ENCODE peak calls at places on chromosome 5, in ten cellular contexts. U is upper lobe of right lung; B is Caco-2; K is left ventricle myocardium inferior; X is hepatocyte; C is CD4-positive, alpha-beta memory T cell; I is tibial nerve; N is K562; M is RWPE2; Z is fibroblast of lung. W is an unnamed sample.

GRCh38 chr5:1914471-1914870 is 31.7 kb upstream of the IRX4 start:
- DNase-seq in U (no peak), B (no peak), K (no peak), X (no peak), C (no peak), I (no peak), N (no peak), M (peak; percentile 25), Z (no peak), W (no peak)

GRCh38 chr5:150596826-150597225 is 43.6 kb upstream of the SYNPO start:
- DNase-seq in U (no peak), B (no peak), K (peak; percentile 7), X (no peak), C (no peak), I (no peak), N (no peak), M (no peak), Z (no peak), W (no peak)

GRCh38 chr5:132506094-132506692 is 15.6 kb upstream of the IRF1 start:
- DNase-seq in U (no peak), B (peak; percentile 46), K (no peak), X (peak; percentile 68), C (no peak), I (no peak), N (peak; percentile 74), M (no peak), Z (peak; percentile 96), W (peak; percentile 51)

GRCh38 chr5:72070519-72070918 is 36.8 kb upstream of the MAP1B start:
- DNase-seq in U (no peak), B (no peak), K (no peak), X (no peak), C (no peak), I (no peak), N (no peak), M (no peak), Z (no peak), W (no peak)

GRCh38 chr5:168324864-168325615 is 33.6 kb downstream of the WWC1 start:
- DNase-seq in U (no peak), B (peak; percentile 56), K (no peak), X (no peak), C (no peak), I (no peak), N (no peak), M (peak; percentile 88), Z (peak; percentile 57), W (no peak)

GRCh38 chr5:1526151-1526631 is 2.4 kb upstream of the LPCAT1 start:
- DNase-seq in U (peak; percentile 53), B (no peak), K (no peak), X (no peak), C (no peak), I (peak; percentile 10), N (no peak), M (peak; percentile 75), Z (no peak), W (no peak)

GRCh38 chr5:157213527-157214243 is 33.0 kb downstream of the ITK start:
- DNase-seq in U (no peak), B (no peak), K (no peak), X (no peak), C (no peak), I (no peak), N (no peak), M (no peak), Z (no peak), W (no peak)

GRCh38 chr5:76808142-76808691 is 10.6 kb upstream of the F2RL1 start:
- DNase-seq in U (no peak), B (no peak), K (no peak), X (no peak), C (no peak), I (no peak), N (no peak), M (no peak), Z (no peak), W (no peak)

DNA sequence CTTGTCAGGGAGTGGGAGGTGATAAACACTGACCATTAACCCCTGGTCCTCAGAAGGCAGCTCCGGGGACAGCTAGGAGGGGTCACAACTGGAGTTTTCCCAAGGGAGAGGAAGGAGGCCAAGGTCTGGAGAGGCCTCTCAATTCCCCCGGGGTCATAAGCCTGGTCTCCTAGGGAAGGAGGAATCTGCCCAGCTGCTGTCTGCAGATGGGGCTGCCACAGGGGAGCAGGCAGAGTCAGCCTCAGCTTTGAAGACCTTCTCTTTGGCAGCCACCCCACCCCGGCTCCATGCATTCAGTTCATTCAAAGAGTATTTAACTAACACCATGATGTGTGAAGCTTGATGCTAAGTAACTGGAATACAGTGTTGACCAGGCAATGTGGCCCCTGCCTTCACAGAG is 74.6 kb upstream of the HSPA9 start:
- DNase-seq in U (no peak), B (no peak), K (no peak), X (no peak), C (no peak), I (no peak), N (no peak), M (no peak), Z (no peak), W (no peak)
- H3K4me1 ChIP-seq in U (no peaks in the 10 kb centered on the region), B (peaks cover 22% of the 10 kb centered on the region), K (peaks cover 29% of the 10 kb centered on the region), X (peaks cover 17% of the 10 kb centered on the region), C (peaks cover 17% of the 10 kb centered on the region), I (no peaks in the 10 kb centered on the region), N (no peaks in the 10 kb centered on the region), M (no peaks in the 10 kb centered on the region), Z (peaks cover 2% of the 10 kb centered on the region), W (peaks cover 15% of the 10 kb centered on the region)

GRCh38 chr5:139665626-139666025 is 17.5 kb downstream of the CXXC5 start:
- DNase-seq in U (peak; percentile 63), B (no peak), K (no peak), X (no peak), C (no peak), I (no peak), N (no peak), M (no peak), Z (no peak), W (no peak)

GRCh38 chr5:139663207-139663606 is 15.1 kb downstream of the CXXC5 start:
- DNase-seq in U (no peak), B (no peak), K (no peak), X (no peak), C (no peak), I (no peak), N (no peak), M (no peak), Z (no peak), W (no peak)

GRCh38 chr5:139664273-139664693 is 16.1 kb downstream of the CXXC5 start:
- DNase-seq in U (peak; percentile 89), B (no peak), K (no peak), X (no peak), C (no peak), I (no peak), N (no peak), M (no peak), Z (no peak), W (no peak)

GRCh38 chr5:139663752-139664151 is 15.6 kb downstream of the CXXC5 start:
- DNase-seq in U (peak; percentile 64), B (no peak), K (no peak), X (no peak), C (no peak), I (no peak), N (no peak), M (no peak), Z (no peak), W (no peak)

DNA sequence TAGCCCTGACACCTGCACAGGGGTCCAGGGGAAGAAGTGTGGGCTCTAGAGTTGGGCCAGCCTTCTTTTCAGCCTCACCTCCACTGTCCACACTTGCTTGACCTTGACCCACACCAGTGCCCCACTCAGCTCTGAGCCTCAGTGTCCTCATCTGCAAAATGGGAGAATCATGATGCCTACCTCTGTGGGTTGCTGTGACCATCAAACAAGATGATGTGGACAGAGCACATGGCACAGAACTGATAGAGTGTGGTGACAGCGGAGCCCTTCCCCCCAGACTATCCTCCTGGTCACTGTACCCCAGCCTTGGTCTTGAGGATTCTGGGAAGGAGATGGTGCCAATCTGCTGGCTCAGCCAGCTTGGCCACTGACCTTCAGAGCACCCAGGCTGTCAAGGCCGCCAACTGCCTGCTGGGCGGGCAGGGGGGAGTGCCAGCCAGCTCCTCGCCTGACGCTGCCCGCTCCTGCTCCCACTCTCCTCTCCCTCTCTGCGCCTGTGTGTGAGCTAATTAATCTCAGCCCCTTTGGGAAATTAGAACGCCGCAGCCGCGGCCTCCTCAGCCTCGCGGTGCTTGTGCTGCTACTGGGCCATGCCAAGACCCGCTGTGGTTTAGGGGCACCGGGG is 16.7 kb downstream of the CXXC5 start:
- DNase-seq in U (peak; percentile 62), B (no peak), K (peak; percentile 44), X (no peak), C (no peak), I (no peak), N (no peak), M (no peak), Z (no peak), W (no peak)
- H3K4me1 ChIP-seq in U (peaks cover 75% of the 10 kb centered on the region), B (peaks cover 4% of the 10 kb centered on the region), K (peaks cover 96% of the 10 kb centered on the region), X (peaks cover 29% of the 10 kb centered on the region), C (peaks cover 37% of the 10 kb centered on the region), I (peaks cover 83% of the 10 kb centered on the region), N (peaks cover 90% of the 10 kb centered on the region), M (peaks cover 25% of the 10 kb centered on the region), Z (peaks cover 27% of the 10 kb centered on the region), W (peaks cover 43% of the 10 kb centered on the region)

GRCh38 chr5:34674226-34674625 is 18.1 kb downstream of the RAI14 start:
- DNase-seq in U (no peak), B (no peak), K (no peak), X (no peak), C (no peak), I (no peak), N (no peak), M (no peak), Z (peak; percentile 99), W (no peak)

GRCh38 chr5:34672196-34672595 is 16.1 kb downstream of the RAI14 start:
- DNase-seq in U (no peak), B (no peak), K (no peak), X (no peak), C (no peak), I (no peak), N (no peak), M (no peak), Z (no peak), W (no peak)

GRCh38 chr5:34675857-34676256 is 19.7 kb downstream of the RAI14 start:
- DNase-seq in U (no peak), B (no peak), K (no peak), X (no peak), C (no peak), I (no peak), N (no peak), M (no peak), Z (no peak), W (no peak)

GRCh38 chr5:34676409-34676808 is 20.3 kb downstream of the RAI14 start:
- DNase-seq in U (no peak), B (no peak), K (no peak), X (no peak), C (no peak), I (no peak), N (no peak), M (no peak), Z (peak; percentile 80), W (peak; percentile 26)

DNA sequence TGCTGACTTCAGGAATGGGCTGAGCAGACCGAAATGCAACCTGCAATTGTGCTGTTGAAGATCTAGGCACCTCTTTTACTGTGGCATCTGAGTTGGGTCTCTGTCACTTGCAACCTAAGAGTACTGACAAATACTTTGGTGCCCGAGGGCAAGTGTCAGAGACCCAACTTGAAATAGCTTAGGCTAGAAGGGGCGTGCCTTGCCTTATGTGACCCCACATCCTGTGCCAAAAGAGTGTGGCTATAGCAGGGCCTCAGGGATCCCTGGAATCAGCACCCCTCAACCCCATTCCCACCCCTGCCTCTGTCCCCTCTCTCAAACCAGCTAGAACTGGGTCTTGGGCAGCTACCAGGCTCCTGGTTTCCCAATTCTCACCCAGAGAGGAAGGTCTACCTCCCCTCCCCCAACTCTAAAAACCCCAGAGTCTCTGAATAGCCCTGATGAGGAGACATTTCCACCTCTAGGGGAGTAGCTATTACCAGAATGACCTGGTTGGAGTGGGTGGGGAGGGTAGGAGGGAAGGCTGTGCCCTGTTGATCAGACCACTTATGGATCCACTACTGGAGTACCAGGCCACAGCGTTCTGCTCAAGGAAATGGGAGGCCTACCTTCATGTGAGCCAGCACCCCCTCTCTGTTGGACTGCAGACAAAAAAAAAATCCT is 17.5 kb downstream of the RAI14 start:
- DNase-seq in U (no peak), B (no peak), K (no peak), X (no peak), C (no peak), I (no peak), N (peak; percentile 37), M (no peak), Z (no peak), W (no peak)
- H3K4me1 ChIP-seq in U (peaks cover 28% of the 10 kb centered on the region), B (no peaks in the 10 kb centered on the region), K (peaks cover 39% of the 10 kb centered on the region), X (no peaks in the 10 kb centered on the region), C (no peaks in the 10 kb centered on the region), I (peaks cover 17% of the 10 kb centered on the region), N (peaks cover 10% of the 10 kb centered on the region), M (peaks cover 41% of the 10 kb centered on the region), Z (peaks cover 13% of the 10 kb centered on the region), W (no peaks in the 10 kb centered on the region)

GRCh38 chr5:176678584-176678983 is 31.3 kb downstream of the TSPAN17 start:
- DNase-seq in U (no peak), B (no peak), K (no peak), X (no peak), C (no peak), I (no peak), N (no peak), M (no peak), Z (no peak), W (no peak)
- H3K4me1 ChIP-seq in U (no peaks in the 10 kb centered on the region), B (no peaks in the 10 kb centered on the region), K (peaks cover 54% of the 10 kb centered on the region), X (no peaks in the 10 kb centered on the region), C (no peaks in the 10 kb centered on the region), I (no peaks in the 10 kb centered on the region), N (peaks cover 35% of the 10 kb centered on the region), M (no peaks in the 10 kb centered on the region), Z (peaks cover 5% of the 10 kb centered on the region), W (no peaks in the 10 kb centered on the region)

W was measured in cardiac muscle cell.